ENCODE peak calls at places on chromosome 2, in ten cellular contexts. B is A549, K is ureter, U is adipocyte, X is T-cell, L is left colon, A is AG09309, D is tibial artery, Y is GM12891, I is nephron progenitor cell. H is an unnamed sample.

GRCh38 chr2:98702896-98703620 is 27.9 kb downstream of the MGAT4A start:
- DNase-seq in B (no peak), K (no peak), U (no peak), X (no peak), L (no peak), A (no peak), D (no peak), Y (no peak), I (no peak), H (no peak)

GRCh38 chr2:33275689-33276444 is 200.6 kb upstream of the RASGRP3 start:
- DNase-seq in B (peak; percentile 93), K (no peak), U (peak; percentile 52), X (peak; percentile 54), L (no peak), A (peak; percentile 68), D (peak; percentile 78), Y (no peak), I (no peak), H (no peak)

GRCh38 chr2:173087214-173087581 is 11.6 kb downstream of the MAP3K20 start:
- DNase-seq in B (no peak), K (no peak), U (no peak), X (no peak), L (no peak), A (no peak), D (no peak), Y (no peak), I (no peak), H (no peak)

GRCh38 chr2:28475088-28475580 is 20.7 kb upstream of the PLB1 start:
- DNase-seq in B (no peak), K (no peak), U (no peak), X (no peak), L (no peak), A (no peak), D (no peak), Y (no peak), I (no peak), H (no peak)

GRCh38 chr2:5748941-5749731 is 57.0 kb downstream of the SOX11 start:
- DNase-seq in B (no peak), K (no peak), U (no peak), X (no peak), L (no peak), A (no peak), D (no peak), Y (no peak), I (no peak), H (peak; percentile 53)

GRCh38 chr2:100248971-100249370 is 73.3 kb downstream of the LONRF2 start:
- DNase-seq in B (no peak), K (no peak), U (no peak), X (no peak), L (no peak), A (no peak), D (no peak), Y (no peak), I (no peak), H (no peak)

GRCh38 chr2:134351899-134352298 is 98.0 kb downstream of the MGAT5 start:
- DNase-seq in B (no peak), K (no peak), U (no peak), X (no peak), L (no peak), A (no peak), D (no peak), Y (no peak), I (no peak), H (no peak)

GRCh38 chr2:62147610-62148301 is 48.2 kb upstream of the B3GNT2 start:
- DNase-seq in B (no peak), K (no peak), U (no peak), X (no peak), L (no peak), A (peak; percentile 83), D (no peak), Y (no peak), I (no peak), H (no peak)

GRCh38 chr2:241844831-241845578 is 13.7 kb downstream of the PDCD1 start:
- DNase-seq in B (no peak), K (peak; percentile 37), U (no peak), X (no peak), L (peak; percentile 24), A (no peak), D (no peak), Y (no peak), I (no peak), H (no peak)

GRCh38 chr2:163736433-163737168 is 793 bp upstream of the FIGN start:
- DNase-seq in B (peak; percentile 82), K (peak; percentile 43), U (peak; percentile 72), X (no peak), L (no peak), A (no peak), D (peak; percentile 35), Y (peak; percentile 9), I (peak; percentile 73), H (no peak)

GRCh38 chr2:85723707-85724360 is 29.7 kb downstream of the GNLY start:
- DNase-seq in B (no peak), K (no peak), U (peak; percentile 69), X (no peak), L (peak; percentile 14), A (no peak), D (no peak), Y (no peak), I (no peak), H (no peak)

GRCh38 chr2:5387421-5387820 is 304.8 kb upstream of the SOX11 start:
- DNase-seq in B (no peak), K (no peak), U (no peak), X (no peak), L (no peak), A (no peak), D (no peak), Y (no peak), I (no peak), H (no peak)

GRCh38 chr2:155190342-155190741 is 491.8 kb downstream of the KCNJ3 start:
- DNase-seq in B (no peak), K (no peak), U (no peak), X (no peak), L (no peak), A (no peak), D (no peak), Y (no peak), I (no peak), H (no peak)

GRCh38 chr2:54831480-54831879 is 108.0 kb downstream of the EML6 start:
- DNase-seq in B (no peak), K (no peak), U (no peak), X (no peak), L (no peak), A (no peak), D (no peak), Y (no peak), I (no peak), H (no peak)

GRCh38 chr2:25567406-25567805 is 106.0 kb downstream of the DTNB start:
- DNase-seq in B (peak; percentile 40), K (no peak), U (peak; percentile 78), X (no peak), L (no peak), A (peak; percentile 37), D (no peak), Y (no peak), I (no peak), H (no peak)